ENCODE peak calls at places on chromosomes 11 and 22, in seven cellular contexts. B is upper lobe of left lung, H is left lung, Q is DND-41, L is right lobe of liver, G is A549, E is HCT116. P is an unnamed sample. For H3K4me1, the result is how much of the 10 kb centered on the place peaks cover.

GRCh38 chr11:46611526-46612304 is 5.3 kb downstream of the HARBI1 start:
- ATAC-seq in B (no peak), H (no peak), Q (no peak), L (no peak), G (no peak), E (no peak), P (no peak)

GRCh38 chr11:126113515-126113957 is 50.9 kb upstream of the CDON start:
- ATAC-seq in B (peak), H (peak), Q (no peak), L (peak), G (peak), E (peak), P (peak)

GRCh38 chr22:30196141-30196866 is 50.3 kb downstream of the LIF start:
- ATAC-seq in B (peak), H (peak), Q (peak), L (peak), G (peak), E (peak), P (peak)

GRCh38 chr11:43947003-43947500 is 4.6 kb downstream of the C11orf96 start:
- ATAC-seq in B (no peak), H (no peak), Q (no peak), L (no peak), G (peak), E (peak), P (no peak)

GRCh38 chr11:110303414-110303826 is 7.0 kb upstream of the RDX start:
- ATAC-seq in B (no peak), H (no peak), Q (no peak), L (no peak), G (peak), E (no peak), P (no peak)

GRCh38 chr11:27976262-27976661 is 131.7 kb downstream of the KIF18A start:
- ATAC-seq in B (peak), H (no peak), Q (no peak), L (no peak), G (no peak), E (no peak), P (no peak)

GRCh38 chr11:104997288-104997687 is 25.7 kb downstream of the CASP5 start:
- ATAC-seq in B (no peak), H (no peak), Q (no peak), L (no peak), G (peak), E (no peak), P (no peak)

GRCh38 chr22:24441406-24442351 is 14.3 kb downstream of the ADORA2A start:
- ATAC-seq in B (no peak), H (no peak), Q (no peak), L (peak), G (no peak), E (no peak), P (no peak)

GRCh38 chr11:19301336-19301735 is 60.6 kb upstream of the E2F8 start:
- ATAC-seq in B (no peak), H (no peak), Q (no peak), L (no peak), G (no peak), E (no peak), P (no peak)

GRCh38 chr11:89436071-89436470 is 55.1 kb downstream of the NOX4 start:
- ATAC-seq in B (peak), H (peak), Q (no peak), L (no peak), G (no peak), E (no peak), P (no peak)

GRCh38 chr11:117002639-117003305 is 95.5 kb downstream of the SIK3 start:
- ATAC-seq in B (no peak), H (peak), Q (no peak), L (no peak), G (no peak), E (no peak), P (no peak)

GRCh38 chr11:121886005-121886739 is 229.8 kb downstream of the BLID start:
- ATAC-seq in B (peak), H (no peak), Q (no peak), L (peak), G (no peak), E (no peak), P (peak)

GRCh38 chr11:129286813-129287212 is 88.8 kb upstream of the BARX2 start:
- ATAC-seq in B (no peak), H (no peak), Q (no peak), L (no peak), G (no peak), E (no peak), P (no peak)

GRCh38 chr11:66883021-66883968 is 26.4 kb downstream of the LRFN4 start:
- ATAC-seq in B (peak), H (peak), Q (no peak), L (peak), G (peak), E (peak), P (peak)

GRCh38 chr11:44923080-44923479 is 27.6 kb downstream of the TP53I11 start:
- ATAC-seq in B (no peak), H (no peak), Q (no peak), L (no peak), G (no peak), E (no peak), P (no peak)

GRCh38 chr11:30631148-30631547 is 45.0 kb upstream of the MPPED2 start:
- ATAC-seq in B (no peak), H (no peak), Q (no peak), L (no peak), G (no peak), E (no peak), P (no peak)

GRCh38 chr11:128599729-128600128 is 12.4 kb upstream of the ETS1 start:
- ATAC-seq in B (no peak), H (no peak), Q (no peak), L (no peak), G (no peak), E (no peak), P (no peak)

GRCh38 chr11:97398246-97398645 is 1008.4 kb downstream of the JRKL start:
- ATAC-seq in B (no peak), H (no peak), Q (no peak), L (no peak), G (no peak), E (no peak), P (no peak)

GRCh38 chr11:130798280-130798679 is 118.0 kb downstream of the SNX19 start:
- ATAC-seq in B (peak), H (peak), Q (no peak), L (no peak), G (peak), E (no peak), P (no peak)

GRCh38 chr22:31574015-31574670 is 77.8 kb downstream of the SFI1 start:
- ATAC-seq in B (no peak), H (no peak), Q (no peak), L (no peak), G (no peak), E (no peak), P (no peak)

GRCh38 chr11:66505276-66505816 is 5.1 kb upstream of the BBS1 start:
- ATAC-seq in B (no peak), H (no peak), Q (no peak), L (no peak), G (no peak), E (no peak), P (no peak)

GRCh38 chr11:106917973-106918372 is 100.3 kb downstream of the GUCY1A2 start:
- ATAC-seq in B (no peak), H (no peak), Q (peak), L (no peak), G (no peak), E (peak), P (no peak)

GRCh38 chr22:41052661-41053490 is 39.5 kb upstream of the EP300 start:
- ATAC-seq in B (no peak), H (peak), Q (no peak), L (no peak), G (peak), E (no peak), P (no peak)

GRCh38 chr11:22792497-22792896 is 37.1 kb downstream of the SVIP start:
- ATAC-seq in B (no peak), H (no peak), Q (no peak), L (no peak), G (peak), E (peak), P (no peak)

GRCh38 chr11:102061276-102061675 is 14.0 kb downstream of the CFAP300 start:
- ATAC-seq in B (no peak), H (peak), Q (no peak), L (peak), G (no peak), E (peak), P (no peak)

GRCh38 chr11:123137496-123138270 is 57.4 kb downstream of the CLMP start:
- ATAC-seq in B (peak), H (peak), Q (no peak), L (peak), G (no peak), E (no peak), P (peak)

GRCh38 chr22:44182591-44183588 is 2.2 kb downstream of the PARVG start:
- ATAC-seq in B (peak), H (peak), Q (peak), L (peak), G (no peak), E (peak), P (peak)

GRCh38 chr11:100791873-100792272 is 104.8 kb downstream of the ARHGAP42 start:
- ATAC-seq in B (no peak), H (no peak), Q (no peak), L (peak), G (no peak), E (no peak), P (no peak)

GRCh38 chr11:12287374-12288211 is 89.8 kb upstream of the PARVA start:
- ATAC-seq in B (peak), H (peak), Q (peak), L (no peak), G (peak), E (peak), P (peak)

DNA sequence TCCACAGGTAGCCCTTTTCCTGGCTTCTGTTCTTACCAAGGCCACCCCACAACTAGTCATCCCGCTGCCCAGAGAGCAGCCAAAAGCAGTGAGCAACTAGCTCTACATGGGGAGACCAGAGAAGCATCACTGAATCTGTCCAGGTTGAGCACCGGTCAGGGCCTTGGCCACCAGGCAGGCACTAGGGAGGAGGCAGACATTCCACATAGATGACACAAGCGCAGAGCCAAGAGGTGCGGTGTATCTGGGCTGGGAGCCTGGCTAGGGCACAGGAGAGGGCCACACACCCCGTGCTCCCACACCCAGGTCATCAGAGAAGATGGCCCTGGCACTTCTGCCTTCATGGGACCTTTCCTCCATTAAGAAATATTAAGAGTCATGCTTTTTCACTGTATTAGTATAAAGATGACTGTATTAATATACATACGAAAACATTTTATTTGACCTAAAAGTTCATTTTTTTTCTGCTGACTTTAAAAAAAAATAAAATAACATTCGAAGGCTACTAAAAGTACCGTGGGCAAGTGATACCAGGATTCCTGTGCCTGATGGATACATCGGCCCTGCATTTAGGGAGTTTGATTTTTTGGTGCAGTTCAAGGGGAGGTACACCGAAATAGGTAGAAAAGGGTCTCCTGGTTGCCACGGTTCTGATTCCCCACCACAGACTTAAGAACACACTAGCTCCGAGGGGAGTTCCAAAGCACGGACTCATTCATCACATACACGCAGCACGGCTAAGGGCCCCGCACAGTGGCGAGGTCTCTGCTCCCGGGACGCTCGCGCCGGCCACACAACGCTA is 1.2 kb downstream of the DGCR2 start:
- ATAC-seq in B (peak), H (peak), Q (no peak), L (peak), G (peak), E (peak), P (no peak)
- H3K4me1 ChIP-seq in B (half or more), H (under half), Q (under half), L (under half), G (under half), E (under half), P (half or more)

GRCh38 chr11:65436412-65437032 is 13.9 kb downstream of the NEAT1 start:
- ATAC-seq in B (peak), H (peak), Q (peak), L (peak), G (peak), E (no peak), P (peak)

GRCh38 chr11:65435981-65436411 is 13.4 kb downstream of the NEAT1 start:
- ATAC-seq in B (peak), H (peak), Q (peak), L (peak), G (peak), E (peak), P (peak)

GRCh38 chr11:65439331-65440181 is 17.0 kb downstream of the NEAT1 start:
- ATAC-seq in B (no peak), H (no peak), Q (no peak), L (no peak), G (no peak), E (no peak), P (no peak)

GRCh38 chr11:65438257-65439151 is 15.9 kb downstream of the NEAT1 start:
- ATAC-seq in B (no peak), H (no peak), Q (no peak), L (no peak), G (no peak), E (no peak), P (no peak)

GRCh38 chr11:65437436-65438227 is 15.0 kb downstream of the NEAT1 start:
- ATAC-seq in B (no peak), H (peak), Q (no peak), L (peak), G (peak), E (no peak), P (no peak)
- H3K4me1 ChIP-seq in B (half or more), H (under half), Q (under half), L (half or more), G (half or more), E (under half), P (half or more)

GRCh38 chr22:50469377-50470305 is 5.2 kb downstream of the SBF1 start:
- ATAC-seq in B (peak), H (peak), Q (peak), L (peak), G (no peak), E (peak), P (no peak)
- H3K4me1 ChIP-seq in B (half or more), H (under half), Q (half or more), L (under half), G (under half), E (under half), P (under half)

GRCh38 chr22:38249301-38249700 is 23.5 kb downstream of the TMEM184B start:
- ATAC-seq in B (no peak), H (no peak), Q (no peak), L (no peak), G (no peak), E (no peak), P (no peak)
- H3K4me1 ChIP-seq in B (under half), H (under half), Q (under half), L (under half), G (under half), E (under half), P (half or more)

GRCh38 chr11:86246293-86246675 is 1.7 kb downstream of the EED start:
- ATAC-seq in B (no peak), H (no peak), Q (no peak), L (no peak), G (no peak), E (no peak), P (no peak)

GRCh38 chr11:86251285-86251830 is 6.8 kb downstream of the EED start:
- ATAC-seq in B (no peak), H (no peak), Q (no peak), L (no peak), G (no peak), E (no peak), P (no peak)

GRCh38 chr11:86249307-86250098 is 5.0 kb downstream of the EED start:
- ATAC-seq in B (no peak), H (no peak), Q (no peak), L (no peak), G (no peak), E (no peak), P (no peak)

GRCh38 chr11:86247608-86248007 is 3.1 kb downstream of the EED start:
- ATAC-seq in B (no peak), H (no peak), Q (no peak), L (no peak), G (no peak), E (no peak), P (no peak)

GRCh38 chr11:86248609-86249008 is 4.1 kb downstream of the EED start:
- ATAC-seq in B (no peak), H (no peak), Q (no peak), L (no peak), G (no peak), E (no peak), P (no peak)
- H3K4me1 ChIP-seq in B (under half), H (under half), Q (under half), L (under half), G (half or more), E (under half), P (under half)

DNA sequence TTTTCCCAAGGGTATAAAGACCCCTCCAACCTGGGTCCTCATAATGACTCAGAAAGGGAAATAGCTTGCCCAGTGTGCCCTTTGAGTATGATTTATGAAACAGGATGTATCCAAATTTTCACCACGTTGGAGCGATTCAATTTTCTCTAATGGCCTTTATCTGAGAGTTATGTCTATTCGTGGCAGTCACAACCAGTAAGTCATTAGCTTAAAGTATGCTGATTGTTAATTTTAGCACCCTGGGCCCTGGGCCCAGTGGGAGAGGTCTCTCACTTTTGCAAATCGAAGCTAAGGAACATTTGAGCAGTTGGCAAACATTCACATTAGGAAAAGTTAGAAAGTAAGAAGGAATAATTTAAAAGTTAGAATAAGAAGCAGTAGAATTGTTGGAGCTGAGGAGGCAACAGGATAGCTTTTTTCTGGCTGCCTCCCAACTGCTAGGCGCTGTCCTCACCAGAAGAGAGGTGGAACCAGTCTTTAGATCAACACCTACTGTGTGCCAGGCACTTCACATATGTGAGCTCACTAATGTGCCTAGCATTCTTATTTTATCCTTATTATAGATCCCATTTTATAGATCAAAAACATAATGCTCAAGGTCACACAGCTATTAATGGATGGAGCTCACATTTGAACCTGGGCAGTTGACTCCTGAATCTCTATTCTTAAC is 24.5 kb downstream of the INSC start:
- ATAC-seq in B (no peak), H (no peak), Q (no peak), L (no peak), G (no peak), E (no peak), P (no peak)
- H3K4me1 ChIP-seq in B (under half), H (under half), Q (under half), L (under half), G (under half), E (under half), P (under half)

GRCh38 chr22:45774016-45774670 is 102.5 kb downstream of the ATXN10 start:
- ATAC-seq in B (no peak), H (no peak), Q (no peak), L (no peak), G (no peak), E (no peak), P (no peak)
- H3K4me1 ChIP-seq in B (under half), H (under half), Q (under half), L (under half), G (half or more), E (under half), P (under half)

GRCh38 chr11:120612363-120613263 is 101.1 kb downstream of the GRIK4 start:
- ATAC-seq in B (no peak), H (peak), Q (no peak), L (peak), G (peak), E (no peak), P (no peak)

GRCh38 chr11:120610101-120610500 is 98.6 kb downstream of the GRIK4 start:
- ATAC-seq in B (no peak), H (no peak), Q (no peak), L (no peak), G (no peak), E (no peak), P (no peak)

GRCh38 chr11:120608760-120609211 is 97.2 kb downstream of the GRIK4 start:
- ATAC-seq in B (peak), H (peak), Q (no peak), L (peak), G (no peak), E (no peak), P (peak)

GRCh38 chr11:120613264-120614226 is 102.0 kb downstream of the GRIK4 start:
- ATAC-seq in B (no peak), H (no peak), Q (no peak), L (peak), G (peak), E (no peak), P (no peak)

GRCh38 chr11:120611576-120611975 is 100.0 kb downstream of the GRIK4 start:
- ATAC-seq in B (no peak), H (no peak), Q (no peak), L (no peak), G (no peak), E (no peak), P (no peak)
- H3K4me1 ChIP-seq in B (under half), H (under half), Q (under half), L (under half), G (under half), E (under half), P (under half)